ENCODE peak calls at places on chromosome 7, in seven cellular contexts. V is right lobe of liver, K is stomach, R is lung, D is osteocyte, B is HFF-Myc, F is HL-60. U is an unnamed sample.

GRCh38 chr7:95432606-95433005 is 2.2 kb downstream of the PON2 start:
- DNase-seq in B (no peak), R (no peak), K (no peak), V (no peak), F (no peak), D (no peak), U (no peak)

GRCh38 chr7:149459540-149460433 is 1.1 kb downstream of the ZNF777 start:
- DNase-seq in R (no peak), F (no peak), K (no peak), B (no peak), V (no peak), D (peak; percentile 84), U (peak; percentile 26)

GRCh38 chr7:140016540-140016939 is 46.2 kb downstream of the PARP12 start:
- DNase-seq in B (no peak), F (no peak), V (peak; percentile 44), D (no peak), R (no peak), K (no peak), U (no peak)

GRCh38 chr7:3082831-3083230 is 39.2 kb upstream of the CARD11 start:
- DNase-seq in K (no peak), D (no peak), V (no peak), R (no peak), B (no peak), F (no peak), U (no peak)

GRCh38 chr7:96388166-96388565 is 66.3 kb upstream of the SLC25A13 start:
- DNase-seq in B (peak; percentile 15), R (no peak), K (no peak), V (no peak), F (no peak), D (no peak), U (no peak)

GRCh38 chr7:127900735-127901685 is 130.2 kb downstream of the LRRC4 start:
- DNase-seq in V (no peak), B (no peak), R (no peak), F (no peak), K (peak; percentile 39), D (no peak), U (no peak)

GRCh38 chr7:117010375-117011133 is 57.3 kb downstream of the ST7 start:
- DNase-seq in V (no peak), F (no peak), B (no peak), K (no peak), D (no peak), R (no peak), U (peak; percentile 62)

GRCh38 chr7:58086871-58087535 is 637.0 kb downstream of the ZNF716 start:
- DNase-seq in R (no peak), V (peak; percentile 29), F (no peak), B (no peak), K (no peak), D (peak; percentile 83), U (no peak)

GRCh38 chr7:82595176-82595575 is 151.6 kb upstream of the CACNA2D1 start:
- DNase-seq in V (no peak), D (no peak), F (no peak), K (no peak), R (no peak), B (no peak), U (no peak)

GRCh38 chr7:101402081-101402779 is 39.6 kb downstream of the COL26A1 start:
- DNase-seq in B (peak; percentile 59), R (no peak), K (no peak), F (no peak), V (no peak), D (no peak), U (no peak)
- TF ChIP-seq CTCF in B (no peak), R (no peak), K (no peak), F (no peak), V (no peak), D (no peak), U (no peak)

DNA sequence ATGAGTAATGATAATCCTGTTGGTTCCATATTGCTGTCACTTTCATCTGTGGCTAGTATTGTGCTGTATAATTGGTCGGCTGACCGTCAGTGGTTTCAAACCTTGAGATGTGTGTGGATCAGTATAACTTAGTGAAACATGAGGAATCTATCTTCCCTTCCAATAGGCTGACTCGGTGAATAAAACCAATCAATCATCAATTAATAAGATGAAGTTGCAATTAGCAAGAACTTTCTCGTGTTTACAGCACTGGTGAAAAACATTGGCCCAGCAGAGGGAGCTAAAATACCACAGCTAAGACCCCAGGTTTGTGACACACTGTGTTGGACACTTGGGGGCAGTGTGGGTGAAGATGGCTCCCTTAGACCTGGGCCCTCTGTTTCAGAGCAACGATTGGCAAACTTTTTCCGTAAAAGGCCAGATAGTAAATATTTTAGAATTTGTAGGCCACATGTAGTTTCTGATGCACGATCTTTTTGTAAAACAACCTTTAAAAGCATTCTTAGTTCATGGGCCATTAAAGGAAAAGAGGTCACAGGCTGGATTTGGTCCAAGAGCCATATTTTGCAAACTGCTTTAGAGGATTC is 47.8 kb downstream of the STRA8 start:
- DNase-seq in R (peak; percentile 81), B (peak; percentile 77), V (peak; percentile 84), K (peak; percentile 79), F (peak; percentile 84), D (peak; percentile 90), U (peak; percentile 92)
- TF ChIP-seq CTCF in R (peak; percentile 99), B (peak; percentile 98), V (peak; percentile 98), K (peak; percentile 85), F (peak; percentile 94), D (peak; percentile 100), U (peak; percentile 95)

GRCh38 chr7:33836797-33837355 is 68.5 kb upstream of the BMPER start:
- DNase-seq in K (no peak), D (no peak), V (no peak), B (no peak), R (no peak), F (no peak), U (peak; percentile 26)
- TF ChIP-seq CTCF in K (no peak), D (peak; percentile 24), V (no peak), B (peak; percentile 57), R (no peak), F (no peak), U (peak; percentile 59)

DNA sequence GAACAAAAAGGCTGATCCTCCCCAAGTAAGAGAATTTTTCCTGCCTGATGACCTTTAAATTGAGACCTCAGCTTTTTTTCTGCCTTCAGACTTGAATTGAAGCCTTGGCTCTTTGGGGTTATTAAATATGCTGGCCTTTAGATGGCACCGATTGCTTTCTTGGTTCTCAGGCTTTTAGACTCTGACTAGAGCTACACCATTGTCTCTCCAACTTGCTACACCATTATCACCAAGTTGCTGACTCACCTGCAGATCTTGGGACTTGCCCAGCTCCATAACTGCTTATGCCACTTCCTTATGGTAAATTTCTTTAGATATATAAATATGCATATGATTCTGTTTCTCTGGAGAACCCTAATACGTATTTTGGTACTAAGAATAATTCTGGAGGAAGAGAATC is 3.1 kb upstream of the ABCA13 start:
- DNase-seq in K (no peak), D (no peak), V (no peak), F (peak; percentile 35), R (no peak), B (no peak), U (no peak)
- TF ChIP-seq CTCF in K (no peak), D (peak; percentile 52), V (no peak), F (no peak), R (no peak), B (no peak), U (no peak)

DNA sequence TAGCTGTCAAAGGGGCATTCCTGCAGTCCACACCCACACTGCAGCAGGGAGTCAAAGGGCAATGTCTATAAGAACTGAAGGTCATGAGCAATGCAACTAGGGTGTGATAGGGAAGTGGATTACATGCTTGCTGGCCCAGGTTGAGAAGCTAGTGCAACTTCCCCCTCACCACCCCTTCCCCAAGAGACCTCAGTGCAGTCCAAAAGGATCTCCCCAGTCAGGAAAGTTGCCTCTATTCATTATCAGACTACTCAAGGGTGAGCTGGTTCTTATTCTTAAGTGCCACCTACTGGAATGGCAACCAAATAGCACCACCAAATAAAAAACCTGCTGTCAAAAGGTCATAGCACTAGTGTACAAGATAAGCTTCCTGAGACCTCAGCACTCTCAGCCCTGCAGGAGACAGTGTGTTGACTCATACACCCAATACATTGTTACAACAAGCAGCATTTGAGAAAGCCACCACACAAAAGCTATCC is 28.2 kb downstream of the MTERF1 start:
- DNase-seq in K (no peak), V (no peak), D (no peak), R (no peak), F (peak; percentile 34), B (no peak), U (no peak)
- TF ChIP-seq CTCF in K (no peak), V (no peak), D (no peak), R (no peak), F (peak; percentile 30), B (peak; percentile 23), U (no peak)

GRCh38 chr7:72187179-72187578 is 225.0 kb downstream of the CALN1 start:
- DNase-seq in F (no peak), V (no peak), B (no peak), R (no peak), K (no peak), D (no peak), U (no peak)

GRCh38 chr7:72182036-72182435 is 230.1 kb downstream of the CALN1 start:
- DNase-seq in F (no peak), R (no peak), K (no peak), B (no peak), D (no peak), V (no peak), U (no peak)

DNA sequence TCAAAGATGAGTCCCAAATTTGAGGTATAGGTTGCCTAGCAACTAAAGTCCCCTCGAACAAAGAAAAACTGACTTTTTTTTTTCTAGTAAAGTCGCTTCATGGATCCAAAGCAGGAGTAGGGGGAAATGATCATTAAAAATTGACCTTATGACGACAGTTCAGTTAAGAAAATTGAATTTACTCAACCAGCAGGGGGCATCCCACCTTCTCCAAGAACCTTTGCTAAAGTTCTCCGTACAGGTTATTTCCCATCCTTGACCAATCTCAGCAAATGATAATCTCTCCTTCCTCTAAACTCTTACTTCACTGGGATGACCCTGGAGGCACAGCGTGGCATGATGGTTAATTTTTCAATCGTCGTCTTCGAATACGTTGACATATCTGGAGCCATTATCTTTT is 228.3 kb downstream of the CALN1 start:
- DNase-seq in V (no peak), B (no peak), D (no peak), F (no peak), K (no peak), R (no peak), U (no peak)
- TF ChIP-seq CTCF in V (no peak), B (no peak), D (no peak), F (no peak), K (peak; percentile 18), R (no peak), U (peak; percentile 37)

DNA sequence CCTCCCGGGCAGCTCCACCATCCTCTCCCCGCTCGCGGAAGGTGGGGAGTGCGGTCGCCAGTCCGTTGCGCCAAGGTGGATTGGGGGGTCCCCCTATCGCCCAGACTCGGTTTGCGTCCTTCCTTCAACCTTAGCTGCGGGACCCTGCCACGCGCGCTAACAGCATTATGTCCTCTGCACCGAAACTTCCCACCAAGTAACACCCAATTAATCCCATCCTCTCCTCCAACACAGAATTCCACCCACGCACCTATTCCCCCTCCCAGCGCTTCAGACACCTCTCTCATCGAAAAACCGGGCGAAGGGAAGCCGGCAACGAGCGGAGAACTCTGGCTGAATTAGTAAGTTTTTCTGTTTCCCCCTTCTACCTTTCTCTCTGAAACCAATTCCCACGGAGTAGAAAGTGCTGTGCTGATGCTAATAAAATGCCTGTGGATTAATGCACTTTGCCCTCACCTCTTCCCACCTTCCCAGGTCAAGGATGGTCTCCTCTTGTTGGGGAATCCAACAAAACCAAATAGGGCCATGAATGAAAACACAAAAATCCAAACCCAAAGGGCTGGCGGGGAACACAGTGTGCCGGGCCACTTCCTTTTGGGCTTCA is 940 bp downstream of the HOXA3 start:
- DNase-seq in F (no peak), D (no peak), K (no peak), V (peak; percentile 37), B (no peak), R (no peak), U (no peak)
- TF ChIP-seq CTCF in F (no peak), D (no peak), K (no peak), V (no peak), B (no peak), R (no peak), U (no peak)

GRCh38 chr7:141262101-141262819 is 188.4 kb downstream of the TMEM178B start:
- DNase-seq in D (peak; percentile 11), K (no peak), V (no peak), F (no peak), R (no peak), B (no peak), U (no peak)
- TF ChIP-seq CTCF in D (peak; percentile 26), K (no peak), V (no peak), F (no peak), R (no peak), B (no peak), U (no peak)

U was measured in activated CD8-positive, alpha-beta T cell treated with anti-CD3 and anti-CD28 coated beads for 36 hours.